ENCODE peak calls at places on chromosomes 16 and 17, in six cellular contexts. U is GF-D8, H is colonic mucosa, P is renal cortical epithelial cell, D is mucosa of gallbladder, K is spleen. C is an unnamed sample.
A peak's percentile ranks its signal among the peaks of the same experiment; 100 is the strongest.

GRCh38 chr16:89152831-89153700 is 18.5 kb upstream of the CDH15 start:
- DNase-seq in U (no peak), H (no peak), P (no peak), D (no peak), K (peak; percentile 48), C (no peak)

GRCh38 chr17:38558751-38559024 is 47.1 kb downstream of the SRCIN1 start:
- DNase-seq in U (no peak), H (no peak), P (no peak), D (no peak), K (no peak), C (no peak)

GRCh38 chr17:28957992-28958355 is 6.7 kb upstream of the PHF12 start:
- DNase-seq in U (no peak), H (no peak), P (no peak), D (no peak), K (no peak), C (no peak)

GRCh38 chr16:75019007-75019406 is 20.2 kb downstream of the ZNRF1 start:
- DNase-seq in U (no peak), H (no peak), P (no peak), D (no peak), K (no peak), C (no peak)

GRCh38 chr16:78919852-78920251 is 680.7 kb downstream of the MAF start:
- DNase-seq in U (no peak), H (no peak), P (no peak), D (no peak), K (no peak), C (no peak)

GRCh38 chr17:61645898-61646297 is 54.9 kb upstream of the NACA2 start:
- DNase-seq in U (no peak), H (no peak), P (no peak), D (no peak), K (no peak), C (no peak)

GRCh38 chr16:25011891-25012499 is 3.2 kb downstream of the ARHGAP17 start:
- DNase-seq in U (no peak), H (no peak), P (no peak), D (no peak), K (no peak), C (no peak)

GRCh38 chr16:16028311-16028999 is 79.0 kb downstream of the ABCC1 start:
- DNase-seq in U (no peak), H (peak; percentile 42), P (no peak), D (no peak), K (no peak), C (no peak)

GRCh38 chr17:53142890-53143289 is 679.8 kb upstream of the KIF2B start:
- DNase-seq in U (no peak), H (no peak), P (peak; percentile 13), D (no peak), K (no peak), C (no peak)

GRCh38 chr16:83878838-83879237 is 20.1 kb upstream of the MLYCD start:
- DNase-seq in U (no peak), H (no peak), P (peak; percentile 63), D (no peak), K (no peak), C (peak; percentile 24)

GRCh38 chr16:74291577-74292208 is 4.9 kb upstream of the PSMD7 start:
- DNase-seq in U (no peak), H (no peak), P (no peak), D (no peak), K (no peak), C (no peak)

GRCh38 chr16:49458656-49459445 is 85.2 kb downstream of the C16orf78 start:
- DNase-seq in U (no peak), H (peak; percentile 4), P (no peak), D (no peak), K (peak; percentile 59), C (no peak)

GRCh38 chr17:7448461-7448860 is 3.6 kb downstream of the CHRNB1 start:
- DNase-seq in U (no peak), H (no peak), P (no peak), D (no peak), K (no peak), C (no peak)

GRCh38 chr16:67001726-67002125 is 13.3 kb downstream of the CES4A start:
- DNase-seq in U (no peak), H (no peak), P (peak; percentile 43), D (no peak), K (no peak), C (no peak)

GRCh38 chr17:7014995-7015586 is 2.7 kb downstream of the RNASEK start:
- DNase-seq in U (no peak), H (peak; percentile 45), P (peak; percentile 56), D (no peak), K (no peak), C (no peak)

GRCh38 chr16:26204138-26204537 is 512.4 kb downstream of the HS3ST4 start:
- DNase-seq in U (no peak), H (no peak), P (no peak), D (no peak), K (no peak), C (no peak)

GRCh38 chr16:35561346-35561745 is 2101.9 kb downstream of the TP53TG3F start:
- DNase-seq in U (no peak), H (no peak), P (no peak), D (no peak), K (no peak), C (no peak)

GRCh38 chr16:26569793-26570192 is 496.9 kb upstream of the C16orf82 start:
- DNase-seq in U (no peak), H (no peak), P (no peak), D (no peak), K (no peak), C (no peak)

GRCh38 chr17:61410100-61410551 is 10.5 kb downstream of the TBX2 start:
- DNase-seq in U (no peak), H (no peak), P (no peak), D (no peak), K (peak; percentile 66), C (no peak)

GRCh38 chr17:59151591-59151990 is 3.4 kb downstream of the SKA2 start:
- DNase-seq in U (no peak), H (no peak), P (peak; percentile 42), D (no peak), K (no peak), C (no peak)

GRCh38 chr17:30961213-30962188 is 9.3 kb upstream of the RNF135 start:
- DNase-seq in U (no peak), H (no peak), P (peak; percentile 73), D (no peak), K (no peak), C (no peak)

GRCh38 chr17:74369221-74369620 is 1.9 kb downstream of the GPR142 start:
- DNase-seq in U (no peak), H (peak; percentile 66), P (no peak), D (no peak), K (peak; percentile 87), C (no peak)

GRCh38 chr17:76480676-76481075 is 13.3 kb downstream of the AANAT start:
- DNase-seq in U (no peak), H (no peak), P (no peak), D (no peak), K (no peak), C (no peak)

GRCh38 chr16:30924086-30924714 is 828 bp downstream of the FBXL19 start:
- DNase-seq in U (no peak), H (peak; percentile 39), P (no peak), D (no peak), K (peak; percentile 91), C (no peak)

GRCh38 chr16:68351991-68352431 is 41.2 kb downstream of the PRMT7 start:
- DNase-seq in U (no peak), H (peak; percentile 89), P (peak; percentile 13), D (peak; percentile 79), K (no peak), C (no peak)

GRCh38 chr16:49405123-49405522 is 31.5 kb downstream of the C16orf78 start:
- DNase-seq in U (no peak), H (no peak), P (no peak), D (no peak), K (no peak), C (no peak)

GRCh38 chr17:76935331-76935730 is 67.1 kb downstream of the MGAT5B start:
- DNase-seq in U (no peak), H (no peak), P (peak; percentile 38), D (no peak), K (no peak), C (no peak)

GRCh38 chr17:36752096-36752888 is 150.9 kb downstream of the MRM1 start:
- DNase-seq in U (no peak), H (peak; percentile 38), P (no peak), D (peak; percentile 52), K (peak; percentile 28), C (no peak)

GRCh38 chr16:86379505-86379846 is 130.9 kb upstream of the FOXF1 start:
- DNase-seq in U (no peak), H (no peak), P (no peak), D (no peak), K (no peak), C (no peak)

GRCh38 chr16:50553731-50554360 is 5.7 kb downstream of the NKD1 start:
- DNase-seq in U (no peak), H (no peak), P (no peak), D (no peak), K (peak; percentile 44), C (no peak)

GRCh38 chr17:77526259-77526711 is 385.5 kb downstream of the SEC14L1 start:
- DNase-seq in U (no peak), H (no peak), P (no peak), D (no peak), K (peak; percentile 34), C (no peak)